ENCODE peak calls at places on chromosome 21, in ten cellular contexts. H is stimulated activated CD4-positive, alpha-beta T cell treated with anti-CD3 and anti-CD28 coated beads, Interleukin-2, amount 100 ng/mL, for 48 hours; V is EH; M is T-cell; C is NCI-H1105 treated with DMSO at 0.1 percent for 48 hours; Z is stimulated activated CD8-positive, alpha-beta memory T cell treated with anti-CD3 and anti-CD28 coated beads, Interleukin-2, amount 100 ng/mL, for 1 hour; F is epithelial cell of esophagus; B is foreskin melanocyte; K is dermis blood vessel endothelial cell; E is CD8-positive, alpha-beta memory T cell. U is an unnamed sample.

GRCh38 chr21:46017148-46017547 is 35.6 kb downstream of the COL6A1 start:
- DNase-seq in H (no peak), V (no peak), M (no peak), C (no peak), Z (no peak), F (no peak), B (no peak), K (no peak), E (no peak), U (no peak)

GRCh38 chr21:39472786-39473185 is 21.0 kb downstream of the SH3BGR start:
- DNase-seq in H (no peak), V (no peak), M (no peak), C (no peak), Z (no peak), F (no peak), B (no peak), K (no peak), E (no peak), U (no peak)

GRCh38 chr21:38938343-38938742 is 132.6 kb downstream of the ETS2 start:
- DNase-seq in H (no peak), V (peak), M (peak), C (peak), Z (no peak), F (no peak), B (no peak), K (peak), E (no peak), U (peak)

GRCh38 chr21:41965447-41966340 is 11.9 kb upstream of the C2CD2 start:
- DNase-seq in H (no peak), V (no peak), M (no peak), C (no peak), Z (no peak), F (no peak), B (no peak), K (no peak), E (no peak), U (no peak)

GRCh38 chr21:15415541-15416261 is 314.1 kb upstream of the USP25 start:
- DNase-seq in H (no peak), V (no peak), M (no peak), C (no peak), Z (no peak), F (no peak), B (no peak), K (no peak), E (no peak), U (no peak)

GRCh38 chr21:35222541-35222941 is 173.4 kb upstream of the RUNX1 start:
- DNase-seq in H (no peak), V (peak), M (no peak), C (no peak), Z (no peak), F (no peak), B (no peak), K (peak), E (peak), U (no peak)

GRCh38 chr21:27476696-27477095 is 509.8 kb upstream of the ADAMTS5 start:
- DNase-seq in H (no peak), V (peak), M (no peak), C (no peak), Z (no peak), F (peak), B (peak), K (no peak), E (no peak), U (no peak)

GRCh38 chr21:30289414-30289813 is at the start of gene KRTAP25-1:
- DNase-seq in H (no peak), V (no peak), M (no peak), C (no peak), Z (no peak), F (no peak), B (no peak), K (no peak), E (no peak), U (no peak)

GRCh38 chr21:38793926-38794713 is 11.6 kb upstream of the ETS2 start:
- DNase-seq in H (no peak), V (no peak), M (no peak), C (no peak), Z (no peak), F (no peak), B (no peak), K (no peak), E (no peak), U (peak)

GRCh38 chr21:36330904-36331303 is 10.9 kb downstream of the MORC3 start:
- DNase-seq in H (peak), V (peak), M (peak), C (no peak), Z (peak), F (peak), B (peak), K (peak), E (peak), U (no peak)

GRCh38 chr21:43965911-43966585 is 46.1 kb upstream of the TRAPPC10 start:
- DNase-seq in H (no peak), V (no peak), M (no peak), C (no peak), Z (no peak), F (no peak), B (no peak), K (no peak), E (no peak), U (no peak)

GRCh38 chr21:25646541-25646940 is 7.5 kb downstream of the JAM2 start:
- DNase-seq in H (no peak), V (no peak), M (no peak), C (no peak), Z (no peak), F (no peak), B (no peak), K (no peak), E (no peak), U (no peak)

GRCh38 chr21:36955783-36956182 is 10.7 kb downstream of the HLCS start:
- DNase-seq in H (no peak), V (no peak), M (no peak), C (no peak), Z (no peak), F (no peak), B (no peak), K (no peak), E (no peak), U (no peak)

GRCh38 chr21:39003982-39004775 is 179.1 kb downstream of the PSMG1 start:
- DNase-seq in H (no peak), V (peak), M (no peak), C (no peak), Z (no peak), F (no peak), B (no peak), K (peak), E (no peak), U (peak)

GRCh38 chr21:38380391-38381137 is 117.7 kb downstream of the ERG start:
- DNase-seq in H (no peak), V (peak), M (no peak), C (peak), Z (no peak), F (peak), B (peak), K (peak), E (no peak), U (no peak)

GRCh38 chr21:9738527-9738926 is 782.9 kb upstream of the TPTE start:
- DNase-seq in H (no peak), V (no peak), M (no peak), C (no peak), Z (no peak), F (no peak), B (no peak), K (no peak), E (no peak), U (no peak)

GRCh38 chr21:32727478-32727727 is 410 bp downstream of the SYNJ1 start:
- DNase-seq in H (no peak), V (no peak), M (no peak), C (no peak), Z (no peak), F (no peak), B (no peak), K (no peak), E (no peak), U (no peak)

GRCh38 chr21:33643658-33644311 is 1.5 kb downstream of the ITSN1 start:
- DNase-seq in H (no peak), V (no peak), M (no peak), C (no peak), Z (no peak), F (no peak), B (peak), K (peak), E (no peak), U (no peak)

GRCh38 chr21:41766883-41767605 is at the start of gene RIPK4:
- DNase-seq in H (peak), V (peak), M (peak), C (peak), Z (peak), F (peak), B (peak), K (no peak), E (peak), U (peak)

GRCh38 chr21:32930673-32931072 is 95.1 kb upstream of the OLIG2 start:
- DNase-seq in H (no peak), V (no peak), M (no peak), C (no peak), Z (no peak), F (no peak), B (no peak), K (no peak), E (no peak), U (no peak)

GRCh38 chr21:33261635-33262034 is 4.5 kb upstream of the IL10RB start:
- DNase-seq in H (no peak), V (peak), M (peak), C (no peak), Z (no peak), F (no peak), B (no peak), K (no peak), E (no peak), U (no peak)

GRCh38 chr21:45246014-45246413 is 41.7 kb downstream of the POFUT2 start:
- DNase-seq in H (no peak), V (no peak), M (no peak), C (no peak), Z (no peak), F (no peak), B (no peak), K (no peak), E (no peak), U (no peak)

GRCh38 chr21:42093991-42094417 is 22.9 kb downstream of the UMODL1 start:
- DNase-seq in H (no peak), V (peak), M (no peak), C (no peak), Z (no peak), F (peak), B (no peak), K (peak), E (no peak), U (no peak)

GRCh38 chr21:35506352-35506751 is 457.2 kb upstream of the RUNX1 start:
- DNase-seq in H (no peak), V (peak), M (no peak), C (no peak), Z (no peak), F (no peak), B (no peak), K (no peak), E (no peak), U (no peak)

GRCh38 chr21:38159355-38159754 is 97.4 kb upstream of the KCNJ15 start:
- DNase-seq in H (peak), V (peak), M (peak), C (peak), Z (peak), F (peak), B (peak), K (peak), E (no peak), U (peak)

GRCh38 chr21:41625428-41625827 is 117.5 kb upstream of the TMPRSS2 start:
- DNase-seq in H (no peak), V (no peak), M (no peak), C (no peak), Z (no peak), F (no peak), B (no peak), K (no peak), E (no peak), U (no peak)

U was measured in DMS153.